ENCODE peak calls at places on chromosomes 13 and 19, in seven cellular contexts. K, Z, S, B, X, G and A are unnamed samples.
A peak's percentile ranks its signal among the peaks of the same experiment; 100 is the strongest.

GRCh38 chr13:92303428-92303827 is 905.0 kb downstream of the GPC5 start:
- DNase-seq in B (no peak), Z (no peak), X (no peak), S (no peak), K (no peak), G (peak; percentile 45), A (peak; percentile 6)

GRCh38 chr13:98537740-98538139 is 39.2 kb downstream of the STK24 start:
- DNase-seq in S (no peak), K (no peak), B (peak; percentile 11), G (no peak), Z (no peak), X (no peak), A (no peak)

GRCh38 chr19:14871619-14872230 is 14.2 kb downstream of the OR7A17 start:
- DNase-seq in G (no peak), S (no peak), X (no peak), Z (no peak), K (no peak), B (no peak), A (no peak)

GRCh38 chr13:80586356-80586755 is 245.4 kb upstream of the SPRY2 start:
- DNase-seq in X (no peak), Z (no peak), B (no peak), G (no peak), S (no peak), K (no peak), A (no peak)

GRCh38 chr13:87884874-87885273 is 213.7 kb downstream of the SLITRK5 start:
- DNase-seq in Z (no peak), G (peak; percentile 53), X (no peak), S (no peak), K (no peak), B (no peak), A (no peak)

GRCh38 chr13:102825400-102825799 is 20.4 kb upstream of the ERCC5 start:
- DNase-seq in Z (no peak), X (no peak), G (no peak), S (no peak), B (no peak), K (no peak), A (no peak)

GRCh38 chr13:113882266-113882627 is 18.4 kb upstream of the GAS6 start:
- DNase-seq in K (peak; percentile 80), Z (no peak), X (peak; percentile 78), S (peak; percentile 43), B (no peak), G (no peak), A (no peak)

GRCh38 chr13:30043631-30043925 is 193.2 kb upstream of the UBL3 start:
- DNase-seq in Z (peak; percentile 39), X (no peak), G (no peak), B (no peak), K (no peak), S (no peak), A (no peak)

GRCh38 chr19:42554046-42554575 is 25.8 kb upstream of the CEACAM1 start:
- DNase-seq in Z (no peak), G (no peak), B (no peak), K (no peak), S (no peak), X (no peak), A (no peak)

GRCh38 chr13:85529216-85529590 is 270.0 kb downstream of the SLITRK6 start:
- DNase-seq in Z (no peak), G (peak; percentile 25), X (no peak), S (no peak), K (no peak), B (no peak), A (no peak)

DNA sequence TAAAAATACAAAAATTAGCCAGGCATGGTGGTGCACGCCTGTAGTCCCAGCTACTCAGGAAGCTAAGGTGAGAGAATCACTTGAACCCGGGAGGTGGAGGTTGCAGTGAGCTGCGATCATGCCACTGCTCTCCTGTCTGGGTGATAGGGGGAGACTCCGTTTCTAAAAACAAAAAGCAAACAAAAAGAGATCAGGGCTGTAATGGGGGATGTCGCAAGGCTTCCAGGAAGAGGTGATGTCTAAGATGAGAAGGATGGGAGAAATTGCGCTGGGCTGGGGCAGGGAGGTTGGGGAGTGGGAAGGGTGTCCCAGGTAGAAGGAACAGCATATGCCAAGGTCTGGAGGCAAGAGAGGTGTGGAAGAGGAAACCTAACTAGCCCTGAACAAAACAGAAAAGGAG is 36.1 kb downstream of the PTPRS start:
- DNase-seq in G (no peak), K (no peak), B (no peak), S (no peak), X (no peak), Z (no peak), A (no peak)
- H3K27ac ChIP-seq in G (no peak overlapping the region), K (no peak overlapping the region), B (no peak overlapping the region), S (no peak overlapping the region), X (no peak overlapping the region), Z (no peak overlapping the region), A (no peak overlapping the region)

GRCh38 chr13:110950356-110950755 is 35.5 kb upstream of the ANKRD10 start:
- DNase-seq in K (no peak), B (no peak), X (no peak), Z (no peak), S (no peak), G (no peak), A (no peak)

GRCh38 chr13:110953416-110953815 is 38.5 kb upstream of the ANKRD10 start:
- DNase-seq in S (no peak), K (no peak), B (no peak), Z (no peak), G (no peak), X (no peak), A (no peak)

GRCh38 chr13:110957181-110957884 is 42.5 kb upstream of the ANKRD10 start:
- DNase-seq in G (no peak), Z (no peak), S (no peak), X (no peak), B (peak; percentile 24), K (no peak), A (no peak)

GRCh38 chr13:110950819-110951570 is 36.1 kb upstream of the ANKRD10 start:
- DNase-seq in B (peak; percentile 17), Z (no peak), X (no peak), S (no peak), G (no peak), K (no peak), A (no peak)

DNA sequence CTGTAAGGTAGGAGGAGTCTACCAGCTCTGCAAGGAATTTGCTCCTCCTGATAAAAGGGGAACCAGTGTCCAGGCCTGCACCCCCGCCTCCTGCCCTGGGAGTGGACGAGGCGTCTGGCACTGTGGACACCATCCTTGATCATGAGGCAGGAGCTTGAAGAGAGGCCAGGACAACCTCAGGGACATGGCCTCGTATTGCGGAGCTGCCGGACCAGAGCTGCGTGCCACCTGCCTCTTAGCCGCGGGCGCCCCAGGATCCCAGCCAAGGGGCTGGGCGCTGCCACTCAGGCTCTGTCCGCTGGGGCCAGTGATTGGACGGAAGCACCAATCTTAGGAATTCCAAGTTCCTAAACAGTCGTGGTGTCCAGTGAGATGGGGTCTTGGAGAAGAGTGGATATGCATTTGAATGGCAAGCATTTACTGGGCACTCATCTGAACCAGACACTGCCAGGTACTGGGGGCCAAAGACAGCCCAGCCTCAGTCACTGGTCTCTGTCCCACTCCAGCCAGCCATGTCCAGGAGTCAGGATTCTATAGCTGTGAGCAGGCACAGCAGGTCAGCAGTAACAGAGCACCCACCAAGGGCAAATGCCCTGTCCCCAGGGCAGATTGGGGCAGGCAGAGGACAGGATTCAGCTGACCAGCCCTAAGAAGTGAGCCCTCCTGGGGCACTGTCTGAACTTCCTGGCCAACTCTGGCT is 39.1 kb upstream of the ANKRD10 start:
- DNase-seq in S (no peak), K (no peak), Z (no peak), G (no peak), B (no peak), X (no peak), A (no peak)
- TF ChIP-seq CTCF in S (no peak), K (no peak), Z (no peak), G (no peak), B (no peak), X (no peak), A (no peak)

GRCh38 chr19:28968721-28969120 is 244.2 kb downstream of the UQCRFS1 start:
- DNase-seq in B (no peak), X (no peak), K (no peak), S (no peak), G (no peak), Z (no peak), A (no peak)
- H3K27me3 ChIP-seq in B (peaks cover 16% of the 10 kb centered on the region), X (no peaks in the 10 kb centered on the region), K (no peaks in the 10 kb centered on the region), S (no peaks in the 10 kb centered on the region), G (no peaks in the 10 kb centered on the region), Z (no peaks in the 10 kb centered on the region), A (no peaks in the 10 kb centered on the region)

GRCh38 chr13:61276401-61276800 is 139.2 kb downstream of the PCDH20 start:
- DNase-seq in X (no peak), G (no peak), K (no peak), Z (no peak), B (no peak), S (no peak), A (no peak)
- H3K27ac ChIP-seq in X (no peak overlapping the region), G (no peak overlapping the region), K (no peak overlapping the region), Z (no peak overlapping the region), B (no peak overlapping the region), S (no peak overlapping the region), A (no peak overlapping the region)

GRCh38 chr13:28751210-28751935 is 32.6 kb upstream of the SLC46A3 start:
- DNase-seq in Z (no peak), B (no peak), K (no peak), S (no peak), X (no peak), G (no peak), A (no peak)

GRCh38 chr13:28754698-28755545 is 36.2 kb upstream of the SLC46A3 start:
- DNase-seq in Z (peak; percentile 47), X (peak; percentile 71), S (peak; percentile 11), G (no peak), B (peak; percentile 71), K (peak; percentile 36), A (peak; percentile 32)

GRCh38 chr13:28753946-28754345 is 35.2 kb upstream of the SLC46A3 start:
- DNase-seq in X (no peak), S (no peak), Z (no peak), G (no peak), K (no peak), B (no peak), A (no peak)

GRCh38 chr13:28755546-28755870 is 36.7 kb upstream of the SLC46A3 start:
- DNase-seq in G (no peak), X (no peak), B (no peak), Z (no peak), S (no peak), K (no peak), A (no peak)

GRCh38 chr13:28753208-28753892 is 34.6 kb upstream of the SLC46A3 start:
- DNase-seq in G (peak; percentile 83), S (peak; percentile 52), K (peak; percentile 21), B (peak; percentile 35), X (peak; percentile 54), Z (peak; percentile 59), A (peak; percentile 91)
- TF ChIP-seq CTCF in G (no peak), S (no peak), K (peak; percentile 24), B (peak; percentile 13), X (no peak), Z (no peak), A (peak; percentile 41)